ENCODE peak calls at places on chromosomes 11 and 22, in six cellular contexts. D is prostate gland, P is hepatocyte, M is IMR-90, N is mammary epithelial cell, Z is GM23338. A is an unnamed sample. For H3K4me1, the result is how much of the 10 kb centered on the place peaks cover.

GRCh38 chr11:2730323-2731284 is 30.8 kb upstream of the KCNQ1OT1 start:
- DNase-seq in D (no peak), P (no peak), Z (no peak), N (no peak), M (no peak), A (no peak)

GRCh38 chr22:48974443-48975251 is 853.0 kb downstream of the BRD1 start:
- DNase-seq in Z (no peak), D (no peak), N (no peak), P (no peak), M (no peak), A (no peak)

GRCh38 chr11:11028017-11028692 is 170.3 kb upstream of the ZBED5 start:
- DNase-seq in M (peak), D (peak), P (peak), Z (peak), N (peak), A (peak)

GRCh38 chr11:111913997-111914396 is 1.5 kb downstream of the HSPB2 start:
- DNase-seq in Z (no peak), D (no peak), N (no peak), M (peak), P (no peak), A (no peak)

GRCh38 chr11:34926101-34926830 is 9.8 kb downstream of the PDHX start:
- DNase-seq in Z (peak), M (peak), D (no peak), P (peak), N (peak), A (no peak)

GRCh38 chr11:6520265-6520664 is 23.2 kb downstream of the DNHD1 start:
- DNase-seq in M (no peak), D (no peak), Z (no peak), P (no peak), N (no peak), A (no peak)

GRCh38 chr11:64803846-64804345 is 882 bp upstream of the MAP4K2 start:
- DNase-seq in P (no peak), Z (peak), M (no peak), N (no peak), D (no peak), A (no peak)

GRCh38 chr22:29251981-29252978 is 15.5 kb downstream of the RHBDD3 start:
- DNase-seq in N (no peak), D (no peak), P (no peak), M (no peak), Z (no peak), A (no peak)

GRCh38 chr11:69637956-69638871 is 2.7 kb upstream of the CCND1 start:
- DNase-seq in N (peak), Z (peak), P (peak), M (peak), D (no peak), A (no peak)

GRCh38 chr11:17286332-17286731 is 9.8 kb downstream of the NUCB2 start:
- DNase-seq in N (no peak), D (no peak), M (no peak), Z (no peak), P (no peak), A (no peak)
- H3K4me3 ChIP-seq in N (no peak), D (no peak), M (no peak), Z (no peak), P (no peak), A (no peak)

DNA sequence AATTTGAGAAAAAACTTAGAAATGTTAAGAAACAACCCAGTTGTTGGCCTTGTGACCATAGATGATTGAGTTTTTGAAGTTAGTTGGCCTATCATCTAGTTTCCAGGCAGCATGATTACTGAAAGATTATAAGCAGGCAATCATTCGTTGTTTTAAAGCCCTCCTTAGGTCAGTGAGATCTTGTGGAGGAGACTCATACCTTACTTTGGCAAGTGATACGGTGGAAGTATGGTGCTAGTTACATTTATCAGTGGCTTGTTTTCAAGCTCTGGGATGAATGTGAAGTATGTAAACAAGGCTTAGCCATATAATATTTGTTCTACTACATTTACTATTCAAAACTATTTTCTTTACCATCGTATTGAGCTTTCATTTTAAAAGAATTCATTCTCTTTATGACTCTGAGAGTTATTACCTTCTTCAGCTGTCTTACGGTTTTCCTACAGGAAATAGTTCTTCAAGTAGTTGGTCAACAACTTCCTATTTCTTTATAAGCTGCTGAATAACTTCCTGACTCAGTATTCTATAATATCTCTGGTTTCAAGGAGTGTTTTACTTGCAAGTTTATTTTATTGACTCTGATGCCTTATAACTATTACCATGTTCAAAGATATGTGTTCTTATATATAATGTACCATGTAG is 7.3 kb downstream of the YAP1 start:
- DNase-seq in M (peak), N (no peak), P (no peak), D (no peak), Z (no peak), A (no peak)
- H3K4me1 ChIP-seq in M (under half), N (under half), P (half or more), D (under half), Z (half or more), A (half or more)

DNA sequence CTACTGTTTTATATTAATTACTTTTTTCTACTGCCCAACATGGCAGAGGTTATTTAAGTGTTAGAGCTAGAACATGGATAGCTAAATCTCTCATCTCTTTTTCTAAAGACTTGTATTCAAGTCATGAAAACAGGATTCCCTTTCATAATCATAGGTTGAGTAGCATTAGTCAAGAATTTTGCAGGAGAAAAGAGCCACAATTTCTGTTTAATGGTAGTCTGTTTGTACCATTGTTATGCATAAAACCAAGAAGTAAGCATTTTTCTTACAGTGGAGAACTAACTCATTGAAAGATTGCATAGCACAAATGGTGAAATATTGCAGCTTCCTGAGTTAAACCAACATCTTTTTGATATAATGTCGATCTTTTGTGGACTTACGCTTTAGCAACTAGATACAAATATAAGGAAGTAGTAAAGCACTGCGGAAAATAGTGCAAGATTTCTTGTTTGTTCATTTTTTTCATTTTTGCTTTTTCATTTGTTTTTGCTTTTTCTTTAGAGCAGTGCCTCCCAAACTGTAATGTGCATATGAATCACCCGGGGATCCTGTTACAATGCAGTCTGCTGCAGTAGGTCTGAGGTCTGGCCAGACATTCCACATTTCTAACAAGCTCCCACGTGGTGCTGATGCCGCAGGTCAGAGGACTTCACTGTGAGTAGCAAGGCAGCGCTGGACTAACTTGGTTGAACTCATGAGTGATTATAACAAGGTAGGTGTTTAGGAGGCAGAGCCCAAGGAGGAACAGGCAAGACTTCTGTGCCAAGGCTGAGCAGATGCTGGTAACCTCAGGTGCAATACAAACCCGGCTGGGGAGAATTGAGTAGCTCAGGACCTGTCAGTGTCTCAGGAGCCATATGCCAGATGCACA is 4.6 kb downstream of the ETS1 start:
- DNase-seq in D (no peak), M (peak), P (peak), N (peak), Z (peak), A (no peak)
- H3K4me3 ChIP-seq in D (no peak), M (no peak), P (no peak), N (no peak), Z (peak), A (no peak)

DNA sequence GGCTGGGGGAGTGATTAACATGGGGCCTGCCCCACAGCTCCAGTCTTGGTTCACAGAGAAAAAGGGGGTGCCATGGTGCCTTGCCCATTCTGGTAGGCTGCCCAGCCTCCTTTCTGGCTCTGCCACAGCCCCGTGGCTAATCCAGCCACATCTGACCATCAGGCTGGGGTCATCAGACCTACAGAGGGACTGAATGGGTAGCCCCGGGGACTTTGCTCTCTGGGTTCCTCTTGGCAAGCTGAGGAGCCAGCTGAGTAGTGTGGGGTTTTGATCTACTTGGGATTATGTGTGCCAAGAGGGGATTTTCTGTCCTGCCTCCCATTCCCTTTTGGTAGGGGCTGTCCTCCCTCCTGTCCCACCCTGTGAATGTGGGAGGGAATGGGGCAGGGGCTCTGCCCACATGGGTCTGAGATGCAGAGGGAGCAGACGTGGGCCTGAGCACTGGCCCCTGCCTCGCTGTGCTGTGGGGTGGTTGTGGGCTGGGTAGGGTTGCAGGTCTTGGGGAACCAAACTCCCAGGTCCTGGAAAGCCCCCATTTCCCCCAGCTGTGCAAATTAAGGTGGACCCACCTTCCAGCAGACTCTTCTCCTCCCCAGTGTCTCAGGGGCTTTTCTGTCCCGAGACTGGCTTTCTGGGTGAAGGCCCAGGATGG is 32.0 kb downstream of the CD82 start:
- DNase-seq in Z (no peak), N (no peak), P (no peak), D (no peak), M (no peak), A (no peak)
- H3K4me1 ChIP-seq in Z (under half), N (under half), P (under half), D (under half), M (under half), A (under half)

DNA sequence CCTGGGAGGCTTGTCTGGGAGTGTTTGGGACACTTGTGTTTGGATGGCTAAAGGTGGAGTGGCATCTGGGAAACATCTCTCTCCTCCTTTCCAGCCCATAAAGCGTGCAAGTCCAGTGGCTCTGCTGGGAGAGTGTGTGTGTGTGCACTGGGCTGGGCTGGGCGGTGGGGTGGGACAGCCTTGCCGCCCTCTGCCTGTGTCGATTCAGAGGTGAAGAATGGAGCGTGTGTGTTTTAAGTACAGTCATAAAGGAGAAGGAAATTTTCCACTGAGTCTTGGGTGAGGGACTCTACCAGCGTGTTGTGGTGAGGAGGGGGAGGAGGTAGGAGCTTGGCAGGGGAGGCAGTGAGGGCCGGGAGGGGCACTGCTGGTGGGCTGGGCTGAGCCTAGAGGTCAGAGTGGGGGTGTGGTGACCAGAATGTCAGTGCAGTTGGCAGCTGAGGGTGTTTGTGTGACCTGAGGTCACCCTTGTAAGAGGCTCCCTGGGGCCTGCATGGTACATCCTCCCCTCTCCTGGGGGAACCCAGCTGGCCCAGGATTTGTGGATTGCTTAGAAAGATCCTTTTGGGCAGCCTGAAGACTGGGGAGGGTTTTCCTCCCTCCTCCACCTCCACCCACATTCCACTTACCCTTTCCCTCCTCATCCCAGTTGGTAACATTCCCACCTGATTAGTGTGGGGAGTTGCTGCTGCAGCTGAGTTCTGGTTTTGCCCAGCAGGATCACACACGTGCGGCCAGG is 1.7 kb downstream of the TIMP3 start:
- DNase-seq in D (no peak), M (peak), Z (no peak), N (peak), P (no peak), A (peak)
- H3K4me3 ChIP-seq in D (peak), M (peak), Z (peak), N (peak), P (peak), A (peak)

GRCh38 chr11:9755561-9755960 is 91.7 kb downstream of the SWAP70 start:
- DNase-seq in N (no peak), P (no peak), M (peak), D (no peak), Z (no peak), A (no peak)

GRCh38 chr11:9757809-9758675 is 94.2 kb downstream of the SWAP70 start:
- DNase-seq in P (peak), N (peak), M (peak), Z (peak), D (peak), A (no peak)

GRCh38 chr11:9754041-9754471 is 90.2 kb downstream of the SWAP70 start:
- DNase-seq in D (no peak), Z (no peak), M (no peak), N (peak), P (no peak), A (peak)

GRCh38 chr11:9756878-9757277 is 93.0 kb downstream of the SWAP70 start:
- DNase-seq in P (no peak), M (no peak), Z (no peak), N (no peak), D (no peak), A (no peak)

GRCh38 chr11:9756461-9756860 is 92.6 kb downstream of the SWAP70 start:
- DNase-seq in P (no peak), Z (no peak), N (peak), D (no peak), M (no peak), A (peak)
- H3K4me1 ChIP-seq in P (under half), Z (under half), N (half or more), D (under half), M (under half), A (half or more)

DNA sequence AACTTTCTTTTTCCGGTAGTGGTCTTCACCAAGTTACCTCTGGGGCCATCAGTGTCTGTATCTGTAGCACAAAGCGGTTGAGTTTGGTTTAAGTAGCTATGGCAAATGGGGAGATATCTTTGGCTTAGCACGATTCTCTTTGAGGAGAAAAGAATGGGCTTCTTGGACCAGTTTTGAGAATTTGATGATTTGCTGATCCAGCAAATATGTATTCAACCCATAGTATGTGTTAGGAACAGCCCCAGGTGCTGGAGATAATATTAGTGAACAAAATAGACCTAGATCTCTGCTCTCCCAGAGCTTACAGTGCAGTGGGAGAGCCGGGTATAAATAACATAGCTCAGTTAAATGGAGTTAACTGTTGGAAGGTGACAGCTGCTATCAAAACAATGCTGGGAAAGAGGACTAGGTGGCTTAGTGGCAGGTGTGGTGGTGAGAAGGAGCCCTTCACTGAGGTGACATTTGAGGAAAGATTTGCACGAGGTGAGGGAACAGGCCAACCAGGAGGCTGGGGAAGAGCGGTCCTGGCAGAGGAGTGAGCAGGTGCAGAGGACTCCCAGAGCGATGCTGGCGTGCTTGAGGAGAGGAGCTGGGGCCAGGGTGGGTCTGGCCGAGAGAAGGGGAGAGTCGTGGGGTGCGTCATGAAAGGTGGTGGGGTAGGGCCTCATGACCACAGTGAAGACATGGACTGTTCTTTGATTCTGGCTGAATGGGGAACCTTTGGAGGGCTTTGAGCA is 5.0 kb downstream of the TBC1D22A start:
- DNase-seq in M (no peak), Z (no peak), D (no peak), N (no peak), P (no peak), A (no peak)
- H3K4me3 ChIP-seq in M (no peak), Z (no peak), D (no peak), N (no peak), P (no peak), A (no peak)

GRCh38 chr22:23579870-23580585 is at the start of gene IGLL1:
- DNase-seq in D (no peak), N (no peak), P (no peak), Z (no peak), M (no peak), A (no peak)
- H3K4me1 ChIP-seq in D (under half), N (under half), P (under half), Z (under half), M (under half), A (under half)

A was measured in keratinocyte.